ENCODE peak calls at places on chromosomes 12 and 14, in four cellular contexts. X, H, Y and N are unnamed samples. For H3K4me1, the result is how much of the 10 kb centered on the place peaks cover.

GRCh38 chr12:13986031-13986430 is 4.6 kb upstream of the GRIN2B start:
- DNase-seq in X (no peak), H (no peak), Y (no peak), N (no peak)

GRCh38 chr14:26905219-26905618 is 307.4 kb upstream of the NOVA1 start:
- DNase-seq in X (no peak), H (no peak), Y (no peak), N (no peak)

GRCh38 chr12:48781750-48782456 is 7.0 kb downstream of the ADCY6 start:
- DNase-seq in X (no peak), H (no peak), Y (no peak), N (no peak)

GRCh38 chr14:91127411-91127810 is 13.5 kb downstream of the DGLUCY start:
- DNase-seq in X (no peak), H (no peak), Y (no peak), N (peak)

GRCh38 chr14:86654558-86655184 is 1124.7 kb downstream of the FLRT2 start:
- DNase-seq in X (peak), H (peak), Y (peak), N (peak)

GRCh38 chr12:110002691-110003515 is 3.7 kb downstream of the ANKRD13A start:
- DNase-seq in X (no peak), H (peak), Y (no peak), N (no peak)

GRCh38 chr12:3973939-3974644 is 100.9 kb upstream of the PARP11 start:
- DNase-seq in X (no peak), H (no peak), Y (no peak), N (no peak)

GRCh38 chr14:91231446-91231845 is 13.1 kb downstream of the GPR68 start:
- DNase-seq in X (no peak), H (peak), Y (no peak), N (no peak)

GRCh38 chr12:127161466-127161865 is 1105.5 kb upstream of the TMEM132C start:
- DNase-seq in X (no peak), H (no peak), Y (no peak), N (no peak)

GRCh38 chr12:10160659-10161386 is 11.1 kb downstream of the OLR1 start:
- DNase-seq in X (no peak), H (no peak), Y (no peak), N (no peak)

GRCh38 chr12:7750350-7750749 is 3.2 kb upstream of the CLEC4C start:
- DNase-seq in X (no peak), H (no peak), Y (no peak), N (no peak)

GRCh38 chr12:26471560-26471959 is 276.2 kb downstream of the SSPN start:
- DNase-seq in X (no peak), H (peak), Y (no peak), N (no peak)

GRCh38 chr14:72883109-72883508 is 10.8 kb downstream of the DPF3 start:
- DNase-seq in X (no peak), H (no peak), Y (no peak), N (no peak)

GRCh38 chr12:74449872-74450271 is 87.8 kb upstream of the ATXN7L3B start:
- DNase-seq in X (no peak), H (peak), Y (no peak), N (no peak)

GRCh38 chr14:105420976-105421674 is 1.5 kb downstream of the MTA1 start:
- DNase-seq in X (no peak), H (no peak), Y (no peak), N (no peak)

GRCh38 chr14:49975286-49975685 is 82.4 kb downstream of the ARF6 start:
- DNase-seq in X (no peak), H (peak), Y (no peak), N (peak)

GRCh38 chr12:7787574-7788315 is 1.5 kb upstream of the NANOG start:
- DNase-seq in X (peak), H (no peak), Y (no peak), N (no peak)

GRCh38 chr12:110565919-110566871 is 16.9 kb downstream of the PPTC7 start:
- DNase-seq in X (peak), H (no peak), Y (no peak), N (peak)

GRCh38 chr14:106790189-106791036 is 1264.0 kb downstream of the TMEM121 start:
- DNase-seq in X (peak), H (no peak), Y (peak), N (peak)

GRCh38 chr12:54030442-54030801 is 2.2 kb downstream of the HOXC6 start:
- DNase-seq in X (no peak), H (no peak), Y (no peak), N (no peak)

DNA sequence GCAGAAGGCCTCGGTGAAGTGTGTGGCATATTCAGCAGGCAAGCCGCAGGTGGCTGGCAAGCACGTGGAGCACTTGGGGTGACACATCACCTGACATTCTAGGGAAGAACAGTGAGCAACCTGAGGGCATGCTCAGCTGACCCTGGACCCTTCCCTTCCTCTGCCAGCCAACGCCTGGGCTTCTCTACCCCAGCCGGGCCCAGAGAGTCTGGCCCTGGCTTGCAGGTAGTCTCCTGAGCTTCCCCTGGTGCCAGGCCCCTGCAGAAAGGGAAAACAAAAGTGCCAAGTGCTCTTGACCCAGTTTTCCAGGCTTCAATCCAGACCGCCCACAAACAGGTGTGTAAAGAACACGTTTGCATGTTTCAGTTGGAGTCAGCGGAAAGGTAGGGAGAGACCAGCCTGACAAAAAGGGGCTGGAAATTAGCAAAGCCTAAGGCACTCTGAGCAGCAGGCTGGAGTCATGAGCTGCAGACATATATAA is 45.7 kb downstream of the PRKAB1 start:
- DNase-seq in X (no peak), H (no peak), Y (no peak), N (no peak)
- H3K4me3 ChIP-seq in X (no peak), H (no peak), Y (no peak), N (no peak)

DNA sequence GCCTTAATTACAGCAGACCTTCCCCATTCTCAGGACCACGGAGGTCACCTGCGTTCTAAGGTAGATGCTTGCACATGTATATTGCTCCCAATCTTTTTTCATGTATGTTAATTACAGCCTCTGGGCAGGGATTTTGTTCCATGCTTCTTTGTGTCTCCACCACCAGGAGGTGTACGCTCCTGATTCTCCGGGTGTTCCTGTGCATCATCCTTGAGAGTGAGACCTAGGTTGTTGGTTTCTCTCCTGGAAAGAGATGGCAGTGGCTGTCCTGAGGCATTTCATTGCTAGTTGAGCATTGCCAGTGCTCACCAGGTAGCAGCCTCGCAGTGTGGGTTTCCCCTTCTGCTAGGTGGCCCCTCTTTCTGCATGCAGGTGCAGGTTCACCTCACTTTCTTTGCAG is 52.8 kb downstream of the KCNK13 start:
- DNase-seq in X (peak), H (no peak), Y (no peak), N (no peak)
- TF ChIP-seq CTCF in X (peak), H (no peak), Y (no peak), N (no peak)

GRCh38 chr14:69037790-69038448 is 58.8 kb upstream of the ACTN1 start:
- DNase-seq in X (no peak), H (peak), Y (no peak), N (no peak)

GRCh38 chr14:69039287-69039628 is 60.2 kb upstream of the ACTN1 start:
- DNase-seq in X (peak), H (peak), Y (no peak), N (no peak)

GRCh38 chr14:69040343-69040742 is 61.2 kb upstream of the ACTN1 start:
- DNase-seq in X (no peak), H (no peak), Y (no peak), N (no peak)

GRCh38 chr14:69036757-69037506 is 57.8 kb upstream of the ACTN1 start:
- DNase-seq in X (no peak), H (no peak), Y (no peak), N (peak)

GRCh38 chr14:69038449-69039286 is 59.6 kb upstream of the ACTN1 start:
- DNase-seq in X (no peak), H (peak), Y (no peak), N (no peak)
- H3K4me1 ChIP-seq in X (under half), H (under half), Y (under half), N (under half)

GRCh38 chr14:53126705-53127104 is 26.4 kb downstream of the DDHD1 start:
- DNase-seq in X (no peak), H (no peak), Y (no peak), N (no peak)
- H3K4me3 ChIP-seq in X (no peak), H (no peak), Y (peak), N (no peak)

GRCh38 chr12:115456946-115457689 is 773.1 kb upstream of the TBX3 start:
- DNase-seq in X (peak), H (no peak), Y (no peak), N (no peak)
- TF ChIP-seq CTCF in X (peak), H (no peak), Y (no peak), N (no peak)

GRCh38 chr12:45565590-45565989 is 163.9 kb upstream of the ARID2 start:
- DNase-seq in X (no peak), H (no peak), Y (no peak), N (no peak)

GRCh38 chr12:45570501-45570900 is 159.0 kb upstream of the ARID2 start:
- DNase-seq in X (no peak), H (no peak), Y (no peak), N (no peak)

GRCh38 chr12:45572114-45572513 is 157.4 kb upstream of the ARID2 start:
- DNase-seq in X (no peak), H (no peak), Y (no peak), N (no peak)

GRCh38 chr12:45566257-45566656 is 163.2 kb upstream of the ARID2 start:
- DNase-seq in X (no peak), H (no peak), Y (no peak), N (no peak)

GRCh38 chr12:45568808-45569207 is 160.7 kb upstream of the ARID2 start:
- DNase-seq in X (no peak), H (no peak), Y (no peak), N (no peak)
- H3K4me1 ChIP-seq in X (under half), H (under half), Y (under half), N (under half)

DNA sequence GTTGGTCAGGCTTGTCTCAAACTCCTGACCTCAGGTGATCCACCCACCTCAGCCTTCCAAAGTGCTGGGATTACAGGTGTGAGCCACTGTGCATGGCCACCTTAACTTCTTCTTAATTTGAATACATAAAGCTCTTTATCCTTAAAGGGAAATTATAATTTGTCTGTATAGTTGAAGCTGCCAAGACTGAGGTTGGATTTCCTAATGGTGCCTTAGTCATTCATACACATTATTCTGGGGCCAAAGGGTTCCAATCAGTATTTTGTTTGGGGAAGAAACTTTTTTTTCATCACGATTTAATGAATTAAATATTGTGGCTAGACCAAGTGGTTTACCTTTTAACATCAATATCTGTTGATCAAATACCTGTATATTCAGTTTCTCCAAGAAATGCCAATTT is 135.9 kb downstream of the SYT1 start:
- DNase-seq in X (no peak), H (peak), Y (no peak), N (no peak)
- H3K4me3 ChIP-seq in X (no peak), H (no peak), Y (no peak), N (no peak)